ENCODE peak calls at places on chromosomes 11 and 22, in eight cellular contexts. V is sciatic nerve; N is AML-193; Q is BJ; J is NCI-H510A treated with DMSO at 0.1 percent for 48 hours; F is pancreas; X is effector memory CD8-positive, alpha-beta T cell; L is upper lobe of right lung. G is an unnamed sample.
A peak's percentile ranks its signal among the peaks of the same experiment; 100 is the strongest.

GRCh38 chr11:69008774-69009440 is 4.1 kb downstream of the MRGPRF start:
- DNase-seq in V (peak; percentile 84), J (no peak), N (no peak), Q (peak; percentile 96), X (no peak), L (peak; percentile 69), F (peak; percentile 45), G (no peak)

GRCh38 chr11:69307421-69307820 is 13.5 kb downstream of the MYEOV start:
- DNase-seq in J (no peak), N (no peak), X (no peak), Q (no peak), V (no peak), L (peak; percentile 34), F (no peak), G (no peak)

GRCh38 chr22:25397616-25398015 is 166.9 kb upstream of the GRK3 start:
- DNase-seq in X (no peak), J (no peak), N (no peak), Q (no peak), V (no peak), F (no peak), L (no peak), G (no peak)

GRCh38 chr11:68028802-68029475 is 1.5 kb upstream of the NDUFS8 start:
- DNase-seq in X (no peak), V (no peak), L (no peak), F (no peak), J (no peak), N (no peak), Q (no peak), G (no peak)

GRCh38 chr22:26556904-26557303 is 33.0 kb downstream of the TPST2 start:
- DNase-seq in N (no peak), L (no peak), V (no peak), F (peak; percentile 95), J (no peak), Q (no peak), X (no peak), G (no peak)

GRCh38 chr11:995752-996420 is 40.6 kb downstream of the MUC6 start:
- DNase-seq in F (no peak), L (no peak), V (no peak), X (no peak), N (no peak), J (peak; percentile 42), Q (no peak), G (no peak)

GRCh38 chr22:44538071-44538470 is 40.0 kb upstream of the RTL6 start:
- DNase-seq in F (no peak), J (no peak), X (no peak), Q (no peak), L (peak; percentile 34), N (no peak), V (no peak), G (no peak)

GRCh38 chr11:61510178-61510979 is 1.8 kb downstream of the LRRC10B start:
- DNase-seq in F (no peak), N (no peak), J (no peak), L (no peak), Q (no peak), X (no peak), V (no peak), G (no peak)

GRCh38 chr11:46413755-46414465 is 22.3 kb upstream of the CHRM4 start:
- DNase-seq in F (no peak), J (no peak), V (no peak), N (no peak), Q (no peak), X (no peak), L (peak; percentile 8), G (no peak)

GRCh38 chr22:37303821-37304274 is 21.5 kb downstream of the CYTH4 start:
- DNase-seq in V (no peak), J (no peak), Q (peak; percentile 58), N (peak; percentile 75), X (no peak), F (no peak), L (peak; percentile 83), G (no peak)

GRCh38 chr11:74689666-74690065 is 41.6 kb downstream of the CHRDL2 start:
- DNase-seq in V (no peak), N (no peak), F (no peak), L (no peak), J (no peak), Q (no peak), X (no peak), G (no peak)

GRCh38 chr11:131073167-131073566 is 156.9 kb upstream of the SNX19 start:
- DNase-seq in F (no peak), Q (no peak), X (no peak), L (no peak), N (no peak), J (no peak), V (no peak), G (no peak)

GRCh38 chr22:43152355-43153071 is 1.2 kb downstream of the TSPO start:
- DNase-seq in N (peak; percentile 36), L (peak; percentile 92), X (peak; percentile 40), F (peak; percentile 73), V (peak; percentile 80), J (peak; percentile 25), Q (no peak), G (peak; percentile 41)

GRCh38 chr11:122933434-122933833 is 48.2 kb downstream of the BSX start:
- DNase-seq in F (no peak), J (no peak), V (no peak), L (no peak), X (no peak), N (peak; percentile 46), Q (peak; percentile 41), G (no peak)

GRCh38 chr11:122690801-122691649 is 35.5 kb downstream of the UBASH3B start:
- DNase-seq in X (no peak), N (peak; percentile 87), F (no peak), L (no peak), J (no peak), V (no peak), Q (peak; percentile 33), G (no peak)

GRCh38 chr22:26587991-26588613 is 1.8 kb downstream of the TPST2 start:
- DNase-seq in N (peak; percentile 78), Q (no peak), J (no peak), L (no peak), V (no peak), F (no peak), X (no peak), G (no peak)

GRCh38 chr11:65915821-65916251 is 3.0 kb downstream of the C11orf68 start:
- DNase-seq in J (no peak), L (peak; percentile 78), Q (peak; percentile 89), F (no peak), X (no peak), V (peak; percentile 80), N (no peak), G (no peak)

GRCh38 chr22:22244337-22245250 is at the start of gene VPREB1:
- DNase-seq in N (no peak), V (no peak), L (no peak), X (no peak), F (no peak), Q (no peak), J (no peak), G (no peak)

GRCh38 chr22:40572976-40573375 is 63.5 kb downstream of the MRTFA start:
- DNase-seq in F (no peak), X (no peak), V (no peak), L (no peak), N (no peak), Q (no peak), J (no peak), G (no peak)

GRCh38 chr22:30209642-30210041 is 36.9 kb downstream of the LIF start:
- DNase-seq in N (no peak), Q (no peak), J (no peak), V (no peak), L (no peak), X (no peak), F (no peak), G (no peak)

GRCh38 chr11:122038543-122038942 is 77.5 kb downstream of the BLID start:
- DNase-seq in V (no peak), Q (peak; percentile 95), F (no peak), J (no peak), X (no peak), L (no peak), N (no peak), G (no peak)

GRCh38 chr22:39434243-39434653 is 22.6 kb upstream of the MGAT3 start:
- DNase-seq in N (no peak), V (no peak), J (no peak), F (no peak), L (no peak), Q (no peak), X (no peak), G (peak; percentile 91)

GRCh38 chr22:44956835-44957234 is 53.0 kb downstream of the PHF21B start:
- DNase-seq in L (no peak), F (no peak), V (no peak), J (no peak), N (no peak), Q (no peak), X (no peak), G (no peak)

GRCh38 chr11:6968816-6969215 is 42.6 kb downstream of the ZNF215 start:
- DNase-seq in F (no peak), N (no peak), Q (peak; percentile 37), V (no peak), L (no peak), X (no peak), J (no peak), G (no peak)

GRCh38 chr11:102428696-102429095 is 23.9 kb downstream of the TMEM123 start:
- DNase-seq in V (no peak), F (no peak), N (no peak), J (no peak), X (no peak), Q (no peak), L (no peak), G (peak; percentile 38)